ENCODE peak calls at places on chromosomes 7 and 10, in seven cellular contexts. One of them, this sample, is unnamed.

GRCh38 chr7:40133561-40134427 is 628 bp downstream of the MPLKIP start:
- DNase-seq in fibroblast of the conjunctiva: no peak
- DNase-seq in HTR-8/SVneo: peak; percentile 15
- DNase-seq in NCI-H1694: no peak
- DNase-seq in hypothalamus: no peak
- DNase-seq in iris pigment epithelial cell: peak; percentile 35
- DNase-seq in T follicular helper cell: no peak
- DNase-seq in this sample: no peak

GRCh38 chr7:75925717-75926435 is 10.9 kb downstream of the POR start:
- DNase-seq in NCI-H1694: no peak
- DNase-seq in iris pigment epithelial cell: no peak
- DNase-seq in hypothalamus: no peak
- DNase-seq in T follicular helper cell: no peak
- DNase-seq in fibroblast of the conjunctiva: no peak
- DNase-seq in HTR-8/SVneo: no peak
- DNase-seq in this sample: no peak

GRCh38 chr10:51082857-51083256 is 8.6 kb downstream of the PRKG1 start:
- DNase-seq in iris pigment epithelial cell: no peak
- DNase-seq in fibroblast of the conjunctiva: no peak
- DNase-seq in NCI-H1694: no peak
- DNase-seq in T follicular helper cell: no peak
- DNase-seq in hypothalamus: no peak
- DNase-seq in HTR-8/SVneo: no peak
- DNase-seq in this sample: no peak

GRCh38 chr10:92094960-92095359 is 171.4 kb downstream of the BTAF1 start:
- DNase-seq in HTR-8/SVneo: no peak
- DNase-seq in hypothalamus: no peak
- DNase-seq in fibroblast of the conjunctiva: no peak
- DNase-seq in T follicular helper cell: no peak
- DNase-seq in iris pigment epithelial cell: no peak
- DNase-seq in NCI-H1694: no peak
- DNase-seq in this sample: no peak

GRCh38 chr7:133614251-133614650 is 361.4 kb downstream of the EXOC4 start:
- DNase-seq in NCI-H1694: no peak
- DNase-seq in HTR-8/SVneo: no peak
- DNase-seq in iris pigment epithelial cell: no peak
- DNase-seq in fibroblast of the conjunctiva: no peak
- DNase-seq in hypothalamus: no peak
- DNase-seq in T follicular helper cell: no peak
- DNase-seq in this sample: no peak

GRCh38 chr10:5283305-5284158 is 81.2 kb upstream of the UCN3 start:
- DNase-seq in T follicular helper cell: peak; percentile 22
- DNase-seq in fibroblast of the conjunctiva: peak; percentile 41
- DNase-seq in hypothalamus: peak; percentile 11
- DNase-seq in iris pigment epithelial cell: peak; percentile 78
- DNase-seq in NCI-H1694: peak; percentile 2
- DNase-seq in HTR-8/SVneo: peak; percentile 15
- DNase-seq in this sample: peak; percentile 45

GRCh38 chr10:77899080-77899477 is 27.5 kb downstream of the DLG5 start:
- DNase-seq in HTR-8/SVneo: peak; percentile 66
- DNase-seq in iris pigment epithelial cell: peak; percentile 47
- DNase-seq in NCI-H1694: no peak
- DNase-seq in hypothalamus: no peak
- DNase-seq in T follicular helper cell: no peak
- DNase-seq in fibroblast of the conjunctiva: peak; percentile 28
- DNase-seq in this sample: no peak

GRCh38 chr7:42345478-42346299 is 108.7 kb upstream of the GLI3 start:
- DNase-seq in iris pigment epithelial cell: no peak
- DNase-seq in T follicular helper cell: no peak
- DNase-seq in fibroblast of the conjunctiva: no peak
- DNase-seq in hypothalamus: no peak
- DNase-seq in NCI-H1694: no peak
- DNase-seq in HTR-8/SVneo: no peak
- DNase-seq in this sample: no peak